ENCODE peak calls at places on chromosomes 13 and 19, in ten cellular contexts. One of them, this sample, is unnamed.

GRCh38 chr13:114077938-114078335 is 54.5 kb downstream of the RASA3 start:
- DNase-seq in AG10803: peak; percentile 80
- DNase-seq in cardiac fibroblast: peak; percentile 58
- DNase-seq in A549: no peak
- DNase-seq in bronchial epithelial cell: no peak
- DNase-seq in epithelial cell of esophagus: no peak
- DNase-seq in astrocyte of the cerebellum: peak; percentile 72
- DNase-seq in fibroblast of the aortic adventitia: peak; percentile 75
- DNase-seq in thoracic aorta: no peak
- DNase-seq in heart right ventricle: no peak
- DNase-seq in this sample: no peak

GRCh38 chr19:11261902-11262839 is at the start of gene DOCK6:
- DNase-seq in AG10803: no peak
- DNase-seq in cardiac fibroblast: peak; percentile 27
- DNase-seq in A549: no peak
- DNase-seq in bronchial epithelial cell: no peak
- DNase-seq in epithelial cell of esophagus: no peak
- DNase-seq in astrocyte of the cerebellum: no peak
- DNase-seq in fibroblast of the aortic adventitia: no peak
- DNase-seq in thoracic aorta: no peak
- DNase-seq in heart right ventricle: no peak
- DNase-seq in this sample: no peak

GRCh38 chr19:28292822-28293500 is 920.0 kb downstream of the UQCRFS1 start:
- DNase-seq in AG10803: no peak
- DNase-seq in cardiac fibroblast: no peak
- DNase-seq in A549: no peak
- DNase-seq in bronchial epithelial cell: no peak
- DNase-seq in epithelial cell of esophagus: no peak
- DNase-seq in astrocyte of the cerebellum: no peak
- DNase-seq in fibroblast of the aortic adventitia: no peak
- DNase-seq in thoracic aorta: no peak
- DNase-seq in heart right ventricle: no peak
- DNase-seq in this sample: no peak

GRCh38 chr13:29681859-29682258 is 86.4 kb upstream of the SLC7A1 start:
- DNase-seq in AG10803: peak; percentile 62
- DNase-seq in cardiac fibroblast: no peak
- DNase-seq in A549: no peak
- DNase-seq in bronchial epithelial cell: no peak
- DNase-seq in epithelial cell of esophagus: no peak
- DNase-seq in astrocyte of the cerebellum: no peak
- DNase-seq in fibroblast of the aortic adventitia: no peak
- DNase-seq in thoracic aorta: no peak
- DNase-seq in heart right ventricle: no peak
- DNase-seq in this sample: no peak

GRCh38 chr13:99154064-99154463 is 46.6 kb upstream of the UBAC2 start:
- DNase-seq in AG10803: no peak
- DNase-seq in cardiac fibroblast: no peak
- DNase-seq in A549: no peak
- DNase-seq in bronchial epithelial cell: no peak
- DNase-seq in epithelial cell of esophagus: no peak
- DNase-seq in astrocyte of the cerebellum: no peak
- DNase-seq in fibroblast of the aortic adventitia: no peak
- DNase-seq in thoracic aorta: no peak
- DNase-seq in heart right ventricle: no peak
- DNase-seq in this sample: no peak

GRCh38 chr19:45142728-45143115 is 18.1 kb downstream of the NKPD1 start:
- DNase-seq in AG10803: no peak
- DNase-seq in cardiac fibroblast: no peak
- DNase-seq in A549: no peak
- DNase-seq in bronchial epithelial cell: no peak
- DNase-seq in epithelial cell of esophagus: no peak
- DNase-seq in astrocyte of the cerebellum: no peak
- DNase-seq in fibroblast of the aortic adventitia: peak; percentile 21
- DNase-seq in thoracic aorta: no peak
- DNase-seq in heart right ventricle: no peak
- DNase-seq in this sample: no peak

GRCh38 chr19:29255006-29255405 is 42.1 kb upstream of the UQCRFS1 start:
- DNase-seq in AG10803: no peak
- DNase-seq in cardiac fibroblast: no peak
- DNase-seq in A549: no peak
- DNase-seq in bronchial epithelial cell: no peak
- DNase-seq in epithelial cell of esophagus: no peak
- DNase-seq in astrocyte of the cerebellum: no peak
- DNase-seq in fibroblast of the aortic adventitia: no peak
- DNase-seq in thoracic aorta: no peak
- DNase-seq in heart right ventricle: no peak
- DNase-seq in this sample: no peak

GRCh38 chr19:45311640-45312039 is 11.0 kb downstream of the CKM start:
- DNase-seq in AG10803: peak; percentile 11
- DNase-seq in cardiac fibroblast: no peak
- DNase-seq in A549: no peak
- DNase-seq in bronchial epithelial cell: no peak
- DNase-seq in epithelial cell of esophagus: no peak
- DNase-seq in astrocyte of the cerebellum: no peak
- DNase-seq in fibroblast of the aortic adventitia: no peak
- DNase-seq in thoracic aorta: no peak
- DNase-seq in heart right ventricle: no peak
- DNase-seq in this sample: no peak

GRCh38 chr19:8308891-8309291 is 733 bp upstream of the CD320 start:
- DNase-seq in AG10803: no peak
- DNase-seq in cardiac fibroblast: no peak
- DNase-seq in A549: no peak
- DNase-seq in bronchial epithelial cell: no peak
- DNase-seq in epithelial cell of esophagus: no peak
- DNase-seq in astrocyte of the cerebellum: no peak
- DNase-seq in fibroblast of the aortic adventitia: no peak
- DNase-seq in thoracic aorta: no peak
- DNase-seq in heart right ventricle: peak; percentile 5
- DNase-seq in this sample: no peak

GRCh38 chr19:46606681-46607440 is 5.7 kb downstream of the CALM3 start:
- DNase-seq in AG10803: no peak
- DNase-seq in cardiac fibroblast: no peak
- DNase-seq in A549: no peak
- DNase-seq in bronchial epithelial cell: no peak
- DNase-seq in epithelial cell of esophagus: peak; percentile 42
- DNase-seq in astrocyte of the cerebellum: no peak
- DNase-seq in fibroblast of the aortic adventitia: no peak
- DNase-seq in thoracic aorta: no peak
- DNase-seq in heart right ventricle: no peak
- DNase-seq in this sample: no peak

GRCh38 chr13:109955598-109955997 is 169.2 kb upstream of the IRS2 start:
- DNase-seq in AG10803: peak; percentile 74
- DNase-seq in cardiac fibroblast: peak; percentile 58
- DNase-seq in A549: no peak
- DNase-seq in bronchial epithelial cell: no peak
- DNase-seq in epithelial cell of esophagus: no peak
- DNase-seq in astrocyte of the cerebellum: no peak
- DNase-seq in fibroblast of the aortic adventitia: peak; percentile 34
- DNase-seq in thoracic aorta: no peak
- DNase-seq in heart right ventricle: no peak
- DNase-seq in this sample: no peak

GRCh38 chr19:39136225-39136940 is 10.8 kb downstream of the PAK4 start:
- DNase-seq in AG10803: no peak
- DNase-seq in cardiac fibroblast: no peak
- DNase-seq in A549: no peak
- DNase-seq in bronchial epithelial cell: no peak
- DNase-seq in epithelial cell of esophagus: peak; percentile 41
- DNase-seq in astrocyte of the cerebellum: no peak
- DNase-seq in fibroblast of the aortic adventitia: no peak
- DNase-seq in thoracic aorta: no peak
- DNase-seq in heart right ventricle: no peak
- DNase-seq in this sample: no peak
- H3K4me3 ChIP-seq in AG10803: no peak overlapping the region
- H3K4me3 ChIP-seq in cardiac fibroblast: no peak overlapping the region
- H3K4me3 ChIP-seq in A549: no peak overlapping the region
- H3K4me3 ChIP-seq in bronchial epithelial cell: no peak overlapping the region
- H3K4me3 ChIP-seq in epithelial cell of esophagus: no peak overlapping the region
- H3K4me3 ChIP-seq in astrocyte of the cerebellum: no peak overlapping the region
- H3K4me3 ChIP-seq in fibroblast of the aortic adventitia: no peak overlapping the region
- H3K4me3 ChIP-seq in thoracic aorta: no peak overlapping the region
- H3K4me3 ChIP-seq in heart right ventricle: no peak overlapping the region
- H3K4me3 ChIP-seq in this sample: no peak overlapping the region

GRCh38 chr19:19270749-19271571 is 2.1 kb downstream of the TM6SF2 start:
- DNase-seq in AG10803: no peak
- DNase-seq in cardiac fibroblast: no peak
- DNase-seq in A549: no peak
- DNase-seq in bronchial epithelial cell: no peak
- DNase-seq in epithelial cell of esophagus: no peak
- DNase-seq in astrocyte of the cerebellum: no peak
- DNase-seq in fibroblast of the aortic adventitia: no peak
- DNase-seq in thoracic aorta: no peak
- DNase-seq in heart right ventricle: no peak
- DNase-seq in this sample: no peak

GRCh38 chr19:19268453-19269385 is 4.4 kb downstream of the TM6SF2 start:
- DNase-seq in AG10803: no peak
- DNase-seq in cardiac fibroblast: no peak
- DNase-seq in A549: no peak
- DNase-seq in bronchial epithelial cell: no peak
- DNase-seq in epithelial cell of esophagus: no peak
- DNase-seq in astrocyte of the cerebellum: no peak
- DNase-seq in fibroblast of the aortic adventitia: no peak
- DNase-seq in thoracic aorta: no peak
- DNase-seq in heart right ventricle: no peak
- DNase-seq in this sample: no peak

GRCh38 chr19:19271828-19272599 is 1.1 kb downstream of the TM6SF2 start:
- DNase-seq in AG10803: no peak
- DNase-seq in cardiac fibroblast: no peak
- DNase-seq in A549: no peak
- DNase-seq in bronchial epithelial cell: no peak
- DNase-seq in epithelial cell of esophagus: no peak
- DNase-seq in astrocyte of the cerebellum: no peak
- DNase-seq in fibroblast of the aortic adventitia: no peak
- DNase-seq in thoracic aorta: no peak
- DNase-seq in heart right ventricle: no peak
- DNase-seq in this sample: no peak

GRCh38 chr19:19267305-19267704 is 5.8 kb downstream of the TM6SF2 start:
- DNase-seq in AG10803: no peak
- DNase-seq in cardiac fibroblast: no peak
- DNase-seq in A549: no peak
- DNase-seq in bronchial epithelial cell: no peak
- DNase-seq in epithelial cell of esophagus: no peak
- DNase-seq in astrocyte of the cerebellum: no peak
- DNase-seq in fibroblast of the aortic adventitia: no peak
- DNase-seq in thoracic aorta: no peak
- DNase-seq in heart right ventricle: no peak
- DNase-seq in this sample: no peak

GRCh38 chr19:19269952-19270694 is 3.0 kb downstream of the TM6SF2 start:
- DNase-seq in AG10803: no peak
- DNase-seq in cardiac fibroblast: no peak
- DNase-seq in A549: no peak
- DNase-seq in bronchial epithelial cell: no peak
- DNase-seq in epithelial cell of esophagus: no peak
- DNase-seq in astrocyte of the cerebellum: no peak
- DNase-seq in fibroblast of the aortic adventitia: no peak
- DNase-seq in thoracic aorta: no peak
- DNase-seq in heart right ventricle: no peak
- DNase-seq in this sample: no peak
- TF ChIP-seq CTCF in AG10803: no peak
- TF ChIP-seq CTCF in cardiac fibroblast: no peak
- TF ChIP-seq CTCF in A549: no peak
- TF ChIP-seq CTCF in bronchial epithelial cell: no peak
- TF ChIP-seq CTCF in epithelial cell of esophagus: no peak
- TF ChIP-seq CTCF in astrocyte of the cerebellum: no peak
- TF ChIP-seq CTCF in fibroblast of the aortic adventitia: no peak
- TF ChIP-seq CTCF in thoracic aorta: no peak
- TF ChIP-seq CTCF in heart right ventricle: no peak
- TF ChIP-seq CTCF in this sample: no peak

DNA sequence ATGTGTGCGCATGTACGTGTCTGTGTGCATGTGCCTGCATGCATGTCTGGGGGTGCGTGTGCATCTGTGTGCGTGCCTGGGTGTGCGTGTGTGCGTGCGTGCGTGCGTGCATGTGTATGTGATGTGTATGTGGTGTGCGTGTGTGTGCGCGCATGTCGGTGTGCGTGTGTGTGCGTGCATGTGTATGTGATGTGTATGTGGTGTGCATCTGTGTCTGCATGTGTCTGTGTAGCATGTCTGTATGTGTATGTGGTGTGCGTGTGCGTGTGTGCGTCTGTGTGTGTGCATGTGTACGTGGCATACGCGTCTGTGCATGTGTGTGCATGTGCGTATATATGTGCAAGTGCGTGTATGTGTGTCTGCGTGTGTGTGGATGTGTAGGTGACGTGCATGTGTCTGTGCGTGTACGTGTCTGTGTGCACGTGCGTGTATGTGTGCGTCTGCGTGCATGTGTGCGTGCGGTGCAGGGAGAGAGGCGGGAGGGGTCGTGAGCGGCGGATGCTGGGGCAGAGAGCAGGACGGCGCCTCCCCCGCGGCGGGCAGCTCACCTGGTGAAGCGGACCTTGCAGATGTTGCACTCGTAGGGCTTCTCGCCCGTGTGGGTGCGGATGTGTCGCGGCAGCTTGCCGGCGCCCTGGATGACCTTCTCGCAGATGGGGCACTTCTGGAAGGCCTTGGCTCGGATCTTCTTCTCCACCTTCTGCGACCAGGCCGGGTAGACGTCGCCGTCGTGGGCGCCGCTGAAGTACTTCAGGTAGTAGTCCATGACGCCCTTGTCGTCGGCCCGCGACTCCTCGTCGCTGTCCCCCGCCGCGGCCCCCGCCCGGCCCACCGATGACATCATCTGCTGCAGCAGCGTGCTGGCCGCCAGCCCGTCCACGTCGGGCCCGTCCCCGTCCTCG is 13.0 kb downstream of the ZBTB7A start:
- DNase-seq in AG10803: no peak
- DNase-seq in cardiac fibroblast: no peak
- DNase-seq in A549: no peak
- DNase-seq in bronchial epithelial cell: no peak
- DNase-seq in epithelial cell of esophagus: no peak
- DNase-seq in astrocyte of the cerebellum: no peak
- DNase-seq in fibroblast of the aortic adventitia: no peak
- DNase-seq in thoracic aorta: no peak
- DNase-seq in heart right ventricle: no peak
- DNase-seq in this sample: no peak
- H3K4me3 ChIP-seq in AG10803: no peak overlapping the region
- H3K4me3 ChIP-seq in cardiac fibroblast: no peak overlapping the region
- H3K4me3 ChIP-seq in A549: no peak overlapping the region
- H3K4me3 ChIP-seq in bronchial epithelial cell: no peak overlapping the region
- H3K4me3 ChIP-seq in epithelial cell of esophagus: peak overlapping the region; percentile 9
- H3K4me3 ChIP-seq in astrocyte of the cerebellum: no peak overlapping the region
- H3K4me3 ChIP-seq in fibroblast of the aortic adventitia: no peak overlapping the region
- H3K4me3 ChIP-seq in thoracic aorta: peak overlapping the region; percentile 6
- H3K4me3 ChIP-seq in heart right ventricle: peak overlapping the region; percentile 20
- H3K4me3 ChIP-seq in this sample: no peak overlapping the region

DNA sequence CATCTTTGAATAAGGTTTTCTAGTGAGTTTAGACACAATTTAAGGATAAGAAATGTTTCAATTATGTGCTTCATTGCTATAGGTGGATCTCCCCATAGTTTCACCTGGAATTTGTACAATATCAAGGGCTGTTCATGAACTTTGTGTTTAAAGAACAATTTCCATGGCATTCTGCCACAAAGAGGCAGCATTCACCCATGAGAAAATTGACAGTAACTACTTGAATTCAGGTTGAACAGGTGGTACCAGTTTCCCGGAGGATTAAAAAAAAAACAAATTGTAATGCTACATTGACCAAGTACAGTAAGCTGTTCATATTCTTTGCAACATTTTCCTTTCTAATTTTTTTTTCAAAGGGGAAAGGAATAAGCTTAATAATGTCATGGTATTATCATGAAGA is 9.1 kb downstream of the SLITRK5 start:
- DNase-seq in AG10803: no peak
- DNase-seq in cardiac fibroblast: no peak
- DNase-seq in A549: peak; percentile 36
- DNase-seq in bronchial epithelial cell: peak; percentile 59
- DNase-seq in epithelial cell of esophagus: peak; percentile 82
- DNase-seq in astrocyte of the cerebellum: no peak
- DNase-seq in fibroblast of the aortic adventitia: no peak
- DNase-seq in thoracic aorta: no peak
- DNase-seq in heart right ventricle: no peak
- DNase-seq in this sample: no peak
- TF ChIP-seq CTCF in AG10803: no peak
- TF ChIP-seq CTCF in cardiac fibroblast: no peak
- TF ChIP-seq CTCF in A549: peak; percentile 41
- TF ChIP-seq CTCF in bronchial epithelial cell: peak; percentile 12
- TF ChIP-seq CTCF in epithelial cell of esophagus: peak; percentile 54
- TF ChIP-seq CTCF in astrocyte of the cerebellum: no peak
- TF ChIP-seq CTCF in fibroblast of the aortic adventitia: no peak
- TF ChIP-seq CTCF in thoracic aorta: no peak
- TF ChIP-seq CTCF in heart right ventricle: no peak
- TF ChIP-seq CTCF in this sample: peak; percentile 18